ENCODE peak calls at places on chromosomes 13 and 19, in six cellular contexts. W is posterior vena cava; Z is stimulated activated CD4-positive, alpha-beta T cell treated with anti-CD3 and anti-CD28 coated beads, Interleukin-15, amount 100 ng/mL, for 1 hour; Q is ovary; E is EL; N is stimulated activated CD8-positive, alpha-beta memory T cell treated with anti-CD3 and anti-CD28 coated beads, Interleukin-4, amount 100 ng/mL, for 1 hour. Y is an unnamed sample.
A peak's percentile ranks its signal among the peaks of the same experiment; 100 is the strongest.

GRCh38 chr19:53532362-53532761 is 5.6 kb upstream of the ZNF331 start:
- DNase-seq in W (no peak), Z (no peak), Q (no peak), E (no peak), N (no peak), Y (no peak)

GRCh38 chr19:33771308-33772101 is 25.2 kb upstream of the KCTD15 start:
- DNase-seq in W (peak; percentile 89), Z (peak; percentile 53), Q (peak; percentile 78), E (peak; percentile 57), N (peak; percentile 16), Y (peak; percentile 90)

GRCh38 chr13:36858285-36858684 is 39.3 kb downstream of the RFXAP start:
- DNase-seq in W (no peak), Z (no peak), Q (no peak), E (peak; percentile 53), N (no peak), Y (peak; percentile 67)

GRCh38 chr13:40769970-40770369 is 1.0 kb downstream of the MRPS31 start:
- DNase-seq in W (no peak), Z (no peak), Q (no peak), E (no peak), N (no peak), Y (no peak)

GRCh38 chr13:76856141-76856571 is 30.0 kb downstream of the KCTD12 start:
- DNase-seq in W (no peak), Z (no peak), Q (no peak), E (peak; percentile 65), N (no peak), Y (peak; percentile 33)

GRCh38 chr13:74145249-74145970 is 11.2 kb upstream of the KLF12 start:
- DNase-seq in W (no peak), Z (no peak), Q (no peak), E (no peak), N (no peak), Y (peak; percentile 31)

GRCh38 chr19:33646306-33646705 is 24.6 kb downstream of the CHST8 start:
- DNase-seq in W (no peak), Z (no peak), Q (no peak), E (no peak), N (no peak), Y (no peak)

GRCh38 chr13:99647593-99647980 is 146.3 kb downstream of the TM9SF2 start:
- DNase-seq in W (no peak), Z (no peak), Q (no peak), E (no peak), N (no peak), Y (no peak)

GRCh38 chr19:35267818-35268545 is 780 bp upstream of the USF2 start:
- DNase-seq in W (peak; percentile 92), Z (peak; percentile 70), Q (peak; percentile 83), E (peak; percentile 75), N (no peak), Y (peak; percentile 100)

GRCh38 chr13:77065456-77066147 is 38.6 kb upstream of the FBXL3 start:
- DNase-seq in W (no peak), Z (no peak), Q (no peak), E (no peak), N (no peak), Y (no peak)

GRCh38 chr13:75371223-75371622 is 110.7 kb downstream of the TBC1D4 start:
- DNase-seq in W (no peak), Z (no peak), Q (no peak), E (no peak), N (no peak), Y (no peak)

GRCh38 chr19:2534374-2535050 is 58.6 kb downstream of the GADD45B start:
- DNase-seq in W (peak; percentile 8), Z (no peak), Q (no peak), E (no peak), N (no peak), Y (no peak)

GRCh38 chr13:46778879-46779278 is 18.1 kb downstream of the ESD start:
- DNase-seq in W (no peak), Z (no peak), Q (no peak), E (peak; percentile 41), N (no peak), Y (peak; percentile 16)

GRCh38 chr19:55384576-55385235 is 614 bp upstream of the TMEM238 start:
- DNase-seq in W (no peak), Z (no peak), Q (peak; percentile 63), E (no peak), N (no peak), Y (no peak)

GRCh38 chr13:38394777-38395504 is 45.3 kb downstream of the UFM1 start:
- DNase-seq in W (no peak), Z (no peak), Q (no peak), E (peak; percentile 51), N (no peak), Y (no peak)

GRCh38 chr19:35318679-35319448 is 10.1 kb upstream of the CD22 start:
- DNase-seq in W (peak; percentile 93), Z (no peak), Q (no peak), E (peak; percentile 91), N (no peak), Y (peak; percentile 81)

GRCh38 chr19:17333611-17334413 is 843 bp downstream of the ANO8 start:
- DNase-seq in W (no peak), Z (peak; percentile 49), Q (no peak), E (peak; percentile 87), N (no peak), Y (peak; percentile 83)

GRCh38 chr13:27922974-27923612 is 3.3 kb downstream of the PDX1 start:
- DNase-seq in W (no peak), Z (no peak), Q (no peak), E (no peak), N (no peak), Y (no peak)

GRCh38 chr19:19223060-19223459 is 11.3 kb downstream of the NCAN start:
- DNase-seq in W (no peak), Z (no peak), Q (no peak), E (no peak), N (no peak), Y (no peak)

GRCh38 chr13:73816702-73817101 is 317.5 kb downstream of the KLF12 start:
- DNase-seq in W (no peak), Z (no peak), Q (no peak), E (no peak), N (no peak), Y (no peak)

GRCh38 chr19:45179063-45179847 is 671 bp downstream of the BLOC1S3 start:
- DNase-seq in W (no peak), Z (peak; percentile 18), Q (peak; percentile 59), E (peak; percentile 38), N (no peak), Y (peak; percentile 62)

GRCh38 chr13:84362777-84363176 is 480.5 kb upstream of the SLITRK1 start:
- DNase-seq in W (no peak), Z (no peak), Q (no peak), E (peak; percentile 45), N (no peak), Y (peak; percentile 21)

GRCh38 chr19:55119053-55119452 is 1.6 kb upstream of the PPP1R12C start:
- DNase-seq in W (no peak), Z (no peak), Q (no peak), E (no peak), N (no peak), Y (no peak)

GRCh38 chr19:14567079-14567478 is 4.8 kb downstream of the NDUFB7 start:
- DNase-seq in W (no peak), Z (no peak), Q (no peak), E (no peak), N (no peak), Y (no peak)

GRCh38 chr19:47615714-47616113 is 6.8 kb downstream of the BICRA start:
- DNase-seq in W (no peak), Z (no peak), Q (no peak), E (no peak), N (no peak), Y (no peak)

GRCh38 chr19:38464421-38465082 is 31.1 kb downstream of the RYR1 start:
- DNase-seq in W (no peak), Z (no peak), Q (no peak), E (no peak), N (no peak), Y (no peak)

GRCh38 chr13:20964904-20965303 is 62.4 kb upstream of the XPO4 start:
- DNase-seq in W (no peak), Z (no peak), Q (no peak), E (no peak), N (no peak), Y (no peak)

Y was measured in GM03348.